ENCODE peak calls at places on chromosomes 16 and 17, in eight cellular contexts. R is foreskin fibroblast, K is tibial artery, J is AG10803, P is cardiac fibroblast, O is stomach, H is kidney, M is fibroblast of pulmonary artery. Q is an unnamed sample.

GRCh38 chr17:1590031-1590746 is 27.6 kb upstream of the PITPNA start:
- DNase-seq in R (peak; percentile 92), K (peak; percentile 75), J (peak; percentile 72), P (peak; percentile 85), O (peak; percentile 79), H (no peak), M (peak; percentile 81), Q (peak; percentile 55)

GRCh38 chr17:6413073-6413472 is 21.8 kb downstream of the AIPL1 start:
- DNase-seq in R (peak; percentile 70), K (no peak), J (peak; percentile 43), P (peak; percentile 49), O (no peak), H (no peak), M (peak; percentile 47), Q (no peak)

GRCh38 chr16:67857547-67858233 is 10.2 kb upstream of the CENPT start:
- DNase-seq in R (peak; percentile 95), K (peak; percentile 92), J (peak; percentile 99), P (peak; percentile 98), O (peak; percentile 65), H (peak; percentile 80), M (peak; percentile 96), Q (peak; percentile 61)

GRCh38 chr16:85798901-85799496 is 345 bp downstream of the EMC8 start:
- DNase-seq in R (peak; percentile 60), K (no peak), J (peak; percentile 28), P (peak; percentile 27), O (no peak), H (peak; percentile 86), M (peak; percentile 28), Q (no peak)

GRCh38 chr17:56636276-56636675 is 42.8 kb downstream of the NOG start:
- DNase-seq in R (no peak), K (no peak), J (peak; percentile 60), P (no peak), O (no peak), H (no peak), M (no peak), Q (no peak)

GRCh38 chr16:66099261-66099660 is 267.2 kb upstream of the CDH5 start:
- DNase-seq in R (no peak), K (no peak), J (no peak), P (no peak), O (no peak), H (no peak), M (no peak), Q (no peak)

GRCh38 chr16:27452569-27453475 is 50.8 kb downstream of the IL21R start:
- DNase-seq in R (peak; percentile 45), K (no peak), J (peak; percentile 29), P (no peak), O (no peak), H (no peak), M (no peak), Q (peak; percentile 64)

GRCh38 chr17:77531641-77532040 is 390.9 kb downstream of the SEC14L1 start:
- DNase-seq in R (no peak), K (no peak), J (no peak), P (no peak), O (no peak), H (no peak), M (no peak), Q (no peak)

GRCh38 chr17:49193513-49194296 is 16.7 kb downstream of the GNGT2 start:
- DNase-seq in R (peak; percentile 81), K (peak; percentile 62), J (peak; percentile 50), P (peak; percentile 69), O (peak; percentile 43), H (peak; percentile 81), M (peak; percentile 70), Q (no peak)

GRCh38 chr17:2238432-2239169 is 65.0 kb downstream of the SMG6 start:
- DNase-seq in R (peak; percentile 52), K (peak; percentile 48), J (no peak), P (no peak), O (no peak), H (no peak), M (no peak), Q (no peak)

GRCh38 chr17:42236760-42237159 is 39.4 kb downstream of the STAT5B start:
- DNase-seq in R (no peak), K (no peak), J (no peak), P (no peak), O (no peak), H (no peak), M (no peak), Q (no peak)

DNA sequence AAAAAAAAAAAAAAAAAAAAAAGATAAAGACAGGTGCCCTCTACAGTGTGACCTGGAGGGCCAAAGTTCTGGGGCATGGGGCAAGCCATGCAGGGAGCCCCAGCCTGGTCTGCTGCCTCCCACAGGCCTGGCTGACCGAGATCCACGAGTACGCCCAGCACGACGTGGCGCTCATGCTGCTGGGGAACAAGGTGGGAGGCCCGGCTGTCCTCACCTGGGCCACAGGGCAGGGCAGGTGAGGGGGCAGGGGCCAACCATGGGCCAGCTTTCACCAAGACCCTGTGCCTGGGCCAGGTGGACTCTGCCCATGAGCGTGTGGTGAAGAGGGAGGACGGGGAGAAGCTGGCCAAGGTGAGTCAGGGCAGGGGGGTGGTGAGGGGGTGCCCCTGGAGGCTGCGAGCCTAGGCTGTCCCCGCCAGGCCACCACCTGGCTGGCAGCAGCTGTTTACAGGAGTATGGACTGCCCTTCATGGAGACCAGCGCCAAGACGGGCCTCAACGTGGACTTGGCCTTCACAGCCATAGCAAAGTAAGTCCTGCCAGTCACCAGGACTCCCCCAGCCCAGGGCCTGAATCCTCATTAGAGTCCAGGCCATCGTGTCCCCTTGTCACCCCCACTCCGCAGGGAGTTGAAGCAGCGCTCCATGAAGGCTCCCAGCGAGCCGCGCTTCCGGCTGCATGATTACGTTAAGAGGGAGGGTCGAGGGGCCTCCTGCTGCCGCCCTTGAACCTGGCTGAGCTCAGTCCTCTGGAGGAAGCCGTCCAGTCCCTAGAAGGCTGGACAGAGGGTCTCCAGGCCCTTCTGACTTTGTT is 2.7 kb upstream of the TRAF7 start:
- DNase-seq in R (peak; percentile 51), K (no peak), J (no peak), P (peak; percentile 16), O (peak; percentile 48), H (peak; percentile 79), M (no peak), Q (no peak)
- TF ChIP-seq CTCF in R (no peak), K (no peak), J (no peak), P (no peak), O (no peak), H (no peak), M (no peak), Q (no peak)

DNA sequence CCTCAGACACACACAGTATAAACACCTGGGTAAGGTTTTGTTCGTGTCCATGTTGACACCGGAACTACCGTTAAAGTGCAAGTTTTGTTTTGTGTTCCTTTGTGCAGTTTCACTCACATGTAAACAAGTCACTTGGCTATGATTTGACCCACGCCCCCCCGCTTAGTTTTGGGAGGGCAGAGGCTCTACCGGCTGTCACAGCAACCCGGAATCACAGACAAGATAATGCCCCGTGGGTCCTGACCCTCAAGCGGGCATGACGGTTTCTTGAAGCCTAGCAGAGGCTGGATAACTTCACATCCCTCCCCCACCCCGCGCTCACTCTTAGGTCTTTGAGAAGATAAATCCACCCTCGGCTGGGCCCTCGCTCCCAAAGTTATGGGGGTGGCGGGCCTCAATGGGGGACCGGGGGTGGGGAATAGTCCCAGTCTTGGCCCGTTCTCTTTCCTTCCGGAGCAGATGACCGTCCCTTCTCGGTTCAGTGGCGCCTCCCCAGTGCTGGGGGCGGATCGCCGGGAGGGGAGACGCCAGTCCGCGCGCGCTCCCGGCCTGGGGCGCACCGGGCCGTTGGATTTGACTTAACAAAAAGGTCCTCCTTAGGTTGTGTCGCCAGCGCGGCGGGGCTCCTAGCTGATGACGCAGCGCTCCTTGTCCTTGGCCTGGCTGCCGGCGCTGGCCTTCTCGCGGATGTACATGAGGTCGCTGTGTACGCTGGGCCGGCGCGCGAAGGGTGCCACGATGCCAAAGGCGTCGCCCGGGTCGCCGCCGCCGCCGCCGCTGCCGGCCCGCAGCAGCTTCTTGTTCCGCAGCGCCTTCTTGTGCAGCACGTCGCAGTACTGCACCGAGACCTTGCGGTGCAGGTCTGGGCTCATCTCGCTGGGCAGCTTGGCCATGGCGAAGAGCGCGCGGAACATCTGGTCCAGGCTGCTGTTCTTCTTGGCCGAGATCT is 1.4 kb downstream of the RASD1 start:
- DNase-seq in R (peak; percentile 74), K (peak; percentile 41), J (peak; percentile 43), P (peak; percentile 59), O (peak; percentile 63), H (peak; percentile 85), M (peak; percentile 45), Q (no peak)
- H3K4me3 ChIP-seq in R (peak overlapping the region; percentile 51), K (peak overlapping the region; percentile 80), J (peak overlapping the region; percentile 47), P (peak overlapping the region; percentile 60), O (peak overlapping the region; percentile 58), H (peak overlapping the region; percentile 74), M (peak overlapping the region; percentile 62), Q (peak overlapping the region; percentile 49)

GRCh38 chr17:5078106-5079028 is at the start of gene ZFP3:
- DNase-seq in R (peak; percentile 92), K (peak; percentile 76), J (peak; percentile 92), P (peak; percentile 83), O (peak; percentile 87), H (peak; percentile 94), M (peak; percentile 82), Q (peak; percentile 22)
- TF ChIP-seq CTCF in R (no peak), K (no peak), J (peak; percentile 19), P (no peak), O (no peak), H (peak; percentile 1), M (no peak), Q (no peak)

GRCh38 chr17:44826123-44826790 is 3.8 kb downstream of the GJC1 start:
- DNase-seq in R (peak; percentile 24), K (no peak), J (no peak), P (peak; percentile 71), O (no peak), H (no peak), M (no peak), Q (no peak)

GRCh38 chr17:44829558-44830358 is at the start of gene GJC1:
- DNase-seq in R (peak; percentile 65), K (no peak), J (peak; percentile 15), P (peak; percentile 28), O (no peak), H (peak; percentile 78), M (no peak), Q (no peak)

GRCh38 chr17:44830359-44831269 is 527 bp upstream of the GJC1 start:
- DNase-seq in R (peak; percentile 63), K (no peak), J (peak; percentile 41), P (peak; percentile 47), O (no peak), H (peak; percentile 69), M (peak; percentile 45), Q (no peak)

GRCh38 chr17:44828919-44829557 is 1.0 kb downstream of the GJC1 start:
- DNase-seq in R (no peak), K (no peak), J (peak; percentile 25), P (peak; percentile 50), O (no peak), H (no peak), M (peak; percentile 42), Q (no peak)

GRCh38 chr17:44827863-44828262 is 2.2 kb downstream of the GJC1 start:
- DNase-seq in R (peak; percentile 73), K (no peak), J (peak; percentile 20), P (peak; percentile 31), O (no peak), H (no peak), M (no peak), Q (no peak)
- H3K4me3 ChIP-seq in R (peak overlapping the region; percentile 87), K (no peak overlapping the region), J (peak overlapping the region; percentile 83), P (no peak overlapping the region), O (peak overlapping the region; percentile 6), H (no peak overlapping the region), M (peak overlapping the region; percentile 88), Q (peak overlapping the region; percentile 92)